ENCODE peak calls at places on chromosomes 5 and 9, in eight cellular contexts. F is GM23338, B is K562, H is PC-9, J is GM23248, G is PC-3, U is endothelial cell of umbilical vein, A is HepG2. Y is an unnamed sample.

GRCh38 chr9:73152445-73152844 is 780 bp downstream of the ANXA1 start:
- DNase-seq in F (peak; percentile 41), B (no peak), H (no peak), J (peak; percentile 87), G (peak; percentile 71), U (peak; percentile 56), A (no peak), Y (no peak)

GRCh38 chr5:142609142-142609541 is 76.7 kb downstream of the FGF1 start:
- DNase-seq in F (no peak), B (no peak), H (no peak), J (no peak), G (no peak), U (no peak), A (no peak), Y (no peak)

GRCh38 chr9:100720922-100721321 is 143.0 kb downstream of the CAVIN4 start:
- DNase-seq in F (no peak), B (no peak), H (no peak), J (no peak), G (no peak), U (no peak), A (no peak), Y (no peak)

GRCh38 chr9:26677965-26678745 is 214.4 kb downstream of the CAAP1 start:
- DNase-seq in F (no peak), B (no peak), H (no peak), J (no peak), G (peak; percentile 44), U (no peak), A (no peak), Y (no peak)

GRCh38 chr5:150538007-150538917 is 30.3 kb downstream of the NDST1 start:
- DNase-seq in F (no peak), B (no peak), H (no peak), J (peak; percentile 91), G (peak; percentile 50), U (no peak), A (no peak), Y (no peak)

GRCh38 chr9:100106616-100107015 is 7.6 kb downstream of the INVS start:
- DNase-seq in F (no peak), B (no peak), H (no peak), J (no peak), G (peak; percentile 9), U (no peak), A (no peak), Y (no peak)

GRCh38 chr9:93493949-93494348 is 40.6 kb upstream of the FAM120AOS start:
- DNase-seq in F (no peak), B (no peak), H (no peak), J (no peak), G (no peak), U (no peak), A (no peak), Y (no peak)

GRCh38 chr9:89793124-89793495 is 188.3 kb downstream of the GADD45G start:
- DNase-seq in F (no peak), B (no peak), H (no peak), J (no peak), G (no peak), U (no peak), A (no peak), Y (no peak)

GRCh38 chr5:160467555-160468418 is 46.1 kb downstream of the PTTG1 start:
- DNase-seq in F (peak; percentile 71), B (no peak), H (no peak), J (peak; percentile 67), G (peak; percentile 81), U (peak; percentile 89), A (peak; percentile 97), Y (peak; percentile 97)

GRCh38 chr9:123725389-123725788 is 204.5 kb downstream of the DENND1A start:
- DNase-seq in F (peak; percentile 26), B (no peak), H (no peak), J (peak; percentile 47), G (no peak), U (no peak), A (no peak), Y (no peak)

GRCh38 chr9:90189306-90189705 is 453.3 kb downstream of the DIRAS2 start:
- DNase-seq in F (no peak), B (no peak), H (no peak), J (no peak), G (no peak), U (no peak), A (no peak), Y (peak; percentile 54)

GRCh38 chr5:56757077-56757476 is 58.3 kb upstream of the MAP3K1 start:
- DNase-seq in F (no peak), B (no peak), H (peak; percentile 94), J (peak; percentile 53), G (peak; percentile 77), U (no peak), A (no peak), Y (no peak)

GRCh38 chr5:149298857-149299404 is 27.3 kb downstream of the AFAP1L1 start:
- DNase-seq in F (no peak), B (no peak), H (no peak), J (no peak), G (no peak), U (peak; percentile 97), A (no peak), Y (no peak)

GRCh38 chr9:36049408-36049807 is 12.7 kb downstream of the RECK start:
- DNase-seq in F (peak; percentile 57), B (no peak), H (no peak), J (no peak), G (no peak), U (no peak), A (no peak), Y (no peak)

GRCh38 chr9:122334916-122335315 is 35.9 kb upstream of the PTGS1 start:
- DNase-seq in F (no peak), B (no peak), H (no peak), J (peak; percentile 28), G (no peak), U (peak; percentile 47), A (no peak), Y (no peak)

GRCh38 chr5:104431946-104432345 is 869.4 kb upstream of the NUDT12 start:
- DNase-seq in F (no peak), B (no peak), H (no peak), J (no peak), G (no peak), U (no peak), A (no peak), Y (no peak)

GRCh38 chr9:35611230-35611797 is 6.3 kb downstream of the TESK1 start:
- DNase-seq in F (peak; percentile 80), B (peak; percentile 35), H (no peak), J (peak; percentile 74), G (peak; percentile 47), U (peak; percentile 37), A (peak; percentile 17), Y (peak; percentile 48)

GRCh38 chr9:1083325-1083913 is 33.3 kb downstream of the DMRT2 start:
- DNase-seq in F (peak; percentile 72), B (no peak), H (no peak), J (peak; percentile 44), G (peak; percentile 26), U (no peak), A (no peak), Y (no peak)

GRCh38 chr5:32233696-32234447 is 59.8 kb upstream of the GOLPH3 start:
- DNase-seq in F (no peak), B (no peak), H (peak; percentile 51), J (peak; percentile 72), G (peak; percentile 17), U (peak; percentile 85), A (peak; percentile 100), Y (no peak)

GRCh38 chr5:3600106-3600997 is 4.7 kb downstream of the IRX1 start:
- DNase-seq in F (peak; percentile 81), B (no peak), H (no peak), J (peak; percentile 75), G (no peak), U (no peak), A (no peak), Y (no peak)
- TF ChIP-seq EZH2 in F (peak; percentile 42), B (no peak), H (no peak), J (no peak), G (no peak), U (peak; percentile 70), A (no peak), Y (no peak)

DNA sequence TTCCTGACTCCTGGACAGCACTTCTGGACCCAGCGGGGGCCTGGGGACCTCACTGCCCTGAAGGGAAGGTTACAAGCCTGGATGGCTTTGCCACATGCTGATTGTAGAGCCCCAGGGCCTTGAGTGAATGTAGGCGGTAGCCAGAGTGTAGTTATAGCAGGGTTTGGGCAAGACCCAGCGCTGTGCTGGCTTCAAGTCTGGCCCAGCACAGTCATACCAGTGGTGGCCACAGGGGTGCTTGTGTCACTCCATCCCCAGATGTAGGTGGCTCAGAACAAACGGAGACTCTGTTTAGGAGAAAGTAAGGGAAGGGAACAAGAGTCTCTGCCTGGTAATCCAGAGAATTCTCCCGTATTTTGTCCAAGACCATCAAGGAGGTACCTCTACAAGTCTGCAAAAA is 84.6 kb downstream of the STARD4 start:
- DNase-seq in F (peak; percentile 25), B (no peak), H (no peak), J (no peak), G (no peak), U (no peak), A (no peak), Y (no peak)
- TF ChIP-seq EZH2 in F (no peak), B (no peak), H (no peak), J (no peak), G (no peak), U (no peak), A (no peak), Y (no peak)

DNA sequence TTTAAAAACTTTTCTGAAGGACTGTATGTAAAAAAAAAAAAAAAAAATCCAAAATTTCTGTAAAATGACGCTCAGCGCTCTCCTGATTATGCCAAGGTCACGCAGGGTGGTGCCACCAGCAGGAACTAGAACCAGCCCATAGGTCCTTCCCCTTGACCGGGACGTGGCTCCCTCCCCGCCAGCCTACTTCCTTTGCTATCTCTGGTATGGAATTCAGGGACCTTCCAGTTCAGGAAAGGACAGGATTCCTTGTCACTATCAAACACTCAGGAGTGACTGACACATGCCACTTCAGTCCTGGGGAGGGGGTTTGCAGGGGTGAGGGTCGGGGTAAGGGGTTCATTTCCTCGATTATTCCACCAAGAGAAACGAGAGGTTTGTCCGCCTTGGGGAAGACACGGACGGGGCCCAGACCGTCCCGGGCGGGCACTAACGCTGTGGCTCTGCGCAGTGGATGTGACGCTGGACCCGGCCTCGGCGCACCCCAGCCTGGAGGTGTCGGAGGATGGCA is 18.8 kb downstream of the BTNL9 start:
- DNase-seq in F (peak; percentile 36), B (no peak), H (no peak), J (no peak), G (no peak), U (no peak), A (no peak), Y (no peak)
- TF ChIP-seq EZH2 in F (peak; percentile 89), B (no peak), H (no peak), J (no peak), G (no peak), U (peak; percentile 62), A (no peak), Y (no peak)

DNA sequence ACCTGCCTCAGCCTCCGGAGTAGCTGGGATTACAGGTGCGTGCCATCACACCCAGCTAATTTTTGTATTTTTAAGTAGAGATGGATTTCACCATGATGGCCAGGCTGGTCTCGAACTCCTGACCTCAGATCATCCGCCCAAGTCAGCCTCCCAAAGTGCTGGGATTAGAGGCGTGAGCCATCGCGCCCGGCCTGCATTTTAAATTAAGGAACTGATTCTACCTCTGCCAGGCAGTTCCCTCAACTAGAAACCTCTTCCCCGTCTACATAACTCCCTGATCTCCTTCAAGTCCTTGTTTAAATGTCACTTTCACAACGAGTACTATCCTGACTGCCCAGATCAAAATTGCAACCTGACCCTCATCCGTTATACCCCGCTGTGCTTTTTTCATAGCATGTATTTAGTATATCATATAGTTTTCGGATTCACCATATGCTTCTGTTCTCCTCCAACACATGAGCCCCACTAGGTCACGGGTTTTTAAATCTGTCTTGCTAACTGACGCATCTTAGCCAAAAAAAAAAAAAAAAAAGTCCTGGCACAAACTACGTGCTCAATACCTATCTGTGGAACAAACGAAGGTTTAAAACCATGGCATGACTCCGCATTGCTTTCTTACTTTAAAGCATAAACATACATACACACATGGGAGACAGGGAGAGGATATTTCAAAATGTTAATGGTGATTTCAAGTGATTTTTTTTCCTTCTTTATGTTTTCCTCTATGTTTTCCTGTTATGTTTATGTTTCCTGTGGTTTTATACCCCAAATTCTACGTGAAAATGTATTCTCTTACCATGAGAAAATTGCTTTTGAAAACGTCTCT is 766 bp upstream of the SOWAHA start:
- DNase-seq in F (no peak), B (no peak), H (no peak), J (no peak), G (no peak), U (no peak), A (no peak), Y (no peak)
- TF ChIP-seq EZH2 in F (peak; percentile 35), B (no peak), H (no peak), J (no peak), G (no peak), U (no peak), A (no peak), Y (no peak)

Y was measured in MM.1S.